ENCODE peak calls at places on chromosomes 5 and 9, in nine cellular contexts. M is CD8-positive, alpha-beta T cell; B is HCT116; O is foreskin fibroblast; Q is heart right ventricle; X is cardiac muscle cell; Y is A549; V is cardiac fibroblast; J is HL-60. K is an unnamed sample.
A peak's percentile ranks its signal among the peaks of the same experiment; 100 is the strongest.

GRCh38 chr5:160233215-160233614 is 3.9 kb downstream of the FABP6 start:
- DNase-seq in M (no peak), B (no peak), O (peak; percentile 4), Q (no peak), X (no peak), Y (no peak), V (no peak), J (no peak), K (no peak)

GRCh38 chr9:129237195-129237611 is 59.1 kb upstream of the IER5L start:
- DNase-seq in M (peak; percentile 65), B (no peak), O (peak; percentile 51), Q (no peak), X (no peak), Y (peak; percentile 41), V (peak; percentile 63), J (no peak), K (no peak)

GRCh38 chr9:8365029-8365428 is 565.5 kb upstream of the DMAC1 start:
- DNase-seq in M (no peak), B (no peak), O (peak; percentile 52), Q (no peak), X (no peak), Y (no peak), V (peak; percentile 86), J (no peak), K (peak; percentile 68)

GRCh38 chr9:9318959-9319505 is 1293.8 kb downstream of the PTPRD start:
- DNase-seq in M (no peak), B (no peak), O (no peak), Q (no peak), X (no peak), Y (no peak), V (no peak), J (no peak), K (no peak)

GRCh38 chr5:15501057-15501791 is 1.2 kb downstream of the FBXL7 start:
- DNase-seq in M (no peak), B (no peak), O (peak; percentile 65), Q (peak; percentile 30), X (peak; percentile 80), Y (peak; percentile 13), V (peak; percentile 81), J (no peak), K (peak; percentile 56)

GRCh38 chr9:109602987-109603386 is 104.9 kb upstream of the PTPN3 start:
- DNase-seq in M (no peak), B (no peak), O (no peak), Q (no peak), X (no peak), Y (no peak), V (no peak), J (no peak), K (peak; percentile 77)

GRCh38 chr9:19174127-19174921 is 47.0 kb upstream of the PLIN2 start:
- DNase-seq in M (no peak), B (peak; percentile 34), O (peak; percentile 94), Q (peak; percentile 50), X (peak; percentile 56), Y (peak; percentile 66), V (peak; percentile 99), J (no peak), K (peak; percentile 50)

GRCh38 chr9:3828495-3828894 is 302.7 kb upstream of the RFX3 start:
- DNase-seq in M (no peak), B (no peak), O (peak; percentile 59), Q (no peak), X (no peak), Y (no peak), V (peak; percentile 64), J (no peak), K (no peak)

GRCh38 chr9:133731876-133732321 is 6.3 kb downstream of the SARDH start:
- DNase-seq in M (no peak), B (peak; percentile 49), O (no peak), Q (no peak), X (peak; percentile 61), Y (peak; percentile 74), V (peak; percentile 54), J (no peak), K (no peak)

GRCh38 chr5:39599721-39600431 is 175.1 kb upstream of the DAB2 start:
- DNase-seq in M (no peak), B (peak; percentile 24), O (peak; percentile 82), Q (no peak), X (peak; percentile 53), Y (peak; percentile 17), V (peak; percentile 91), J (peak; percentile 24), K (no peak)

GRCh38 chr5:141100243-141100805 is at the start of gene PCDHB3:
- DNase-seq in M (no peak), B (peak; percentile 16), O (no peak), Q (no peak), X (no peak), Y (no peak), V (peak; percentile 41), J (peak; percentile 13), K (no peak)
- TF ChIP-seq CTCF in M (no peak), B (peak; percentile 11), O (peak; percentile 5), Q (peak; percentile 54), X (no peak), Y (no peak), V (no peak), J (peak; percentile 6), K (no peak)

GRCh38 chr9:100354121-100354800 is 1.5 kb upstream of the TEX10 start:
- DNase-seq in M (no peak), B (no peak), O (no peak), Q (no peak), X (no peak), Y (no peak), V (no peak), J (no peak), K (no peak)
- H3K4me3 ChIP-seq in M (no peak overlapping the region), B (no peak overlapping the region), O (no peak overlapping the region), Q (no peak overlapping the region), X (no peak overlapping the region), Y (no peak overlapping the region), V (no peak overlapping the region), J (no peak overlapping the region), K (no peak overlapping the region)

DNA sequence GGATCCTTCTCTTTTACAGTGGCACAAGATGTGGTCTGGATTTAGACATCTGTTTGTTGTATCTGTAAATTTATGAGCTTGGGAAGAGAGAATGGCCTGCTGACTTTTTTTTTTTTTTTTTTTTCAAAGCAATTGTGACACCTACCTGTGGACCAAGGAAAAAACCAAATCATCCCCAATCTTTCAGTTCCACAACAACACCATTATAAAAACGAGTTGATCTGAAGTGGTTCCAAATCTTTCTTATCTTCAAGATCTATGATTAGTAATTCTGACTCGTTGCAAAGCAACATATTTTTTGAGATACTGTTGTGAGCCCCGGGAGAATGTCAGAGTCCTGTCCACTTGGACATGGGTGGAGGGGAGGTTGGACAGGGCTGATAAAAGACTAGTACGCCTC is 4.8 kb downstream of the IRX2 start:
- DNase-seq in M (no peak), B (no peak), O (no peak), Q (no peak), X (no peak), Y (no peak), V (no peak), J (no peak), K (no peak)
- TF ChIP-seq CTCF in M (no peak), B (no peak), O (no peak), Q (no peak), X (no peak), Y (peak; percentile 19), V (no peak), J (no peak), K (no peak)

GRCh38 chr9:89428222-89428761 is 69.6 kb downstream of the SEMA4D start:
- DNase-seq in M (no peak), B (no peak), O (no peak), Q (no peak), X (no peak), Y (no peak), V (no peak), J (no peak), K (no peak)

GRCh38 chr9:89425024-89425805 is 72.7 kb downstream of the SEMA4D start:
- DNase-seq in M (no peak), B (no peak), O (no peak), Q (no peak), X (no peak), Y (no peak), V (no peak), J (no peak), K (no peak)

GRCh38 chr9:89427621-89428221 is 70.2 kb downstream of the SEMA4D start:
- DNase-seq in M (peak; percentile 81), B (no peak), O (no peak), Q (no peak), X (no peak), Y (no peak), V (no peak), J (no peak), K (no peak)

GRCh38 chr9:89425921-89426388 is 72.0 kb downstream of the SEMA4D start:
- DNase-seq in M (no peak), B (no peak), O (no peak), Q (no peak), X (no peak), Y (no peak), V (no peak), J (no peak), K (peak; percentile 70)

DNA sequence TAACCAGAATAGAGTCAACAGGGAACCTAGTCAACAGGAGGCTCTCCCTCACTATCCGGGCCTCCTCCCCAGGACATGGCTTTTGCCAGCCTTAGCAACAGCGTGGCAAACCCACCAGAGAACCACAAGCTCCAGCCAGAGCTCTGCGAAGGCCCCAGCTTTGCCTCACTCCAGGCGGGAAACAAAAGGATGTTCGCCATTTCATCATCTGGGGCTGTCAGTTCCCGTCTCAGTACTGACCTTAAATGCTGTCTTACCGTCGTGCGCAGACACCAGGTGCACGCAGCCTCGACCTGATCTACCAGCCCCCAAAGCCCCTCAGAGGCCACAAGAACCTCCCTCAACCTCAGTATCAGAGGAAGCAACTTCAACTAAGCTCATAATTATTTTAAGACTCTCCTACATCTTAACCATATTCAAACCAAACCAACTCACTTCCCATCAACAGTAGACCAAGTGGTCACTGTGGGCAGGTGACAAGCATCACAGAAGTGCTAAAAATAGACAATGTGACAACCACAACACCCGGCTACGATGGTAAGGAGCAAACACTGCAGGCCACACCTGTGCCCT is 71.4 kb downstream of the SEMA4D start:
- DNase-seq in M (no peak), B (no peak), O (no peak), Q (no peak), X (no peak), Y (no peak), V (no peak), J (no peak), K (no peak)
- H3K4me3 ChIP-seq in M (peak overlapping the region; percentile 7), B (no peak overlapping the region), O (no peak overlapping the region), Q (no peak overlapping the region), X (no peak overlapping the region), Y (no peak overlapping the region), V (no peak overlapping the region), J (no peak overlapping the region), K (no peak overlapping the region)

GRCh38 chr5:169826618-169827017 is 153.7 kb downstream of the INSYN2B start:
- DNase-seq in M (no peak), B (no peak), O (no peak), Q (no peak), X (no peak), Y (no peak), V (peak; percentile 51), J (no peak), K (no peak)
- TF ChIP-seq CTCF in M (no peak), B (no peak), O (peak; percentile 32), Q (no peak), X (peak; percentile 29), Y (peak; percentile 7), V (peak; percentile 39), J (no peak), K (peak; percentile 6)